ENCODE peak calls at places on chromosomes 11 and 22, in four cellular contexts. One of them, this sample, is unnamed.

GRCh38 chr11:70712471-70712870 is 314.1 kb downstream of the CTTN start:
- DNase-seq in prostate gland: no peak
- DNase-seq in effector memory CD4-positive, alpha-beta T cell: no peak
- DNase-seq in AG04450: no peak
- DNase-seq in this sample: no peak

GRCh38 chr22:42294034-42294985 is 23.9 kb upstream of the TCF20 start:
- DNase-seq in AG04450: no peak
- DNase-seq in prostate gland: peak
- DNase-seq in effector memory CD4-positive, alpha-beta T cell: no peak
- DNase-seq in this sample: no peak

GRCh38 chr11:78910322-78910721 is 335.7 kb upstream of the NARS2 start:
- DNase-seq in prostate gland: no peak
- DNase-seq in AG04450: no peak
- DNase-seq in effector memory CD4-positive, alpha-beta T cell: no peak
- DNase-seq in this sample: no peak

GRCh38 chr11:115322553-115323203 is 181.5 kb downstream of the CADM1 start:
- DNase-seq in prostate gland: no peak
- DNase-seq in AG04450: no peak
- DNase-seq in effector memory CD4-positive, alpha-beta T cell: no peak
- DNase-seq in this sample: no peak

GRCh38 chr11:18203723-18204122 is 31.1 kb downstream of the MRGPRX4 start:
- DNase-seq in prostate gland: no peak
- DNase-seq in AG04450: no peak
- DNase-seq in effector memory CD4-positive, alpha-beta T cell: no peak
- DNase-seq in this sample: no peak

GRCh38 chr11:125902927-125903752 is at the start of gene PUS3:
- DNase-seq in prostate gland: peak
- DNase-seq in AG04450: peak
- DNase-seq in effector memory CD4-positive, alpha-beta T cell: peak
- DNase-seq in this sample: peak

GRCh38 chr11:113249491-113249763 is 65.0 kb upstream of the TTC12 start:
- DNase-seq in prostate gland: no peak
- DNase-seq in AG04450: no peak
- DNase-seq in effector memory CD4-positive, alpha-beta T cell: no peak
- DNase-seq in this sample: no peak

GRCh38 chr11:94664336-94664735 is 97.2 kb downstream of the PIWIL4 start:
- DNase-seq in effector memory CD4-positive, alpha-beta T cell: no peak
- DNase-seq in prostate gland: no peak
- DNase-seq in AG04450: no peak
- DNase-seq in this sample: peak

GRCh38 chr11:72079776-72080325 is 491 bp downstream of the NUMA1 start:
- DNase-seq in AG04450: no peak
- DNase-seq in effector memory CD4-positive, alpha-beta T cell: no peak
- DNase-seq in prostate gland: peak
- DNase-seq in this sample: no peak

GRCh38 chr11:133399855-133400625 is 132.3 kb downstream of the OPCML start:
- DNase-seq in effector memory CD4-positive, alpha-beta T cell: no peak
- DNase-seq in prostate gland: no peak
- DNase-seq in AG04450: no peak
- DNase-seq in this sample: no peak

GRCh38 chr11:60981515-60981914 is 10.0 kb downstream of the CD6 start:
- DNase-seq in prostate gland: no peak
- DNase-seq in effector memory CD4-positive, alpha-beta T cell: no peak
- DNase-seq in AG04450: no peak
- DNase-seq in this sample: no peak

GRCh38 chr11:44005076-44005800 is 42.5 kb upstream of the ACCSL start:
- DNase-seq in prostate gland: no peak
- DNase-seq in AG04450: no peak
- DNase-seq in effector memory CD4-positive, alpha-beta T cell: no peak
- DNase-seq in this sample: no peak

GRCh38 chr11:101880208-101880607 is 34.6 kb upstream of the CEP126 start:
- DNase-seq in prostate gland: no peak
- DNase-seq in effector memory CD4-positive, alpha-beta T cell: no peak
- DNase-seq in AG04450: no peak
- DNase-seq in this sample: peak

GRCh38 chr22:45129703-45130524 is 33.8 kb upstream of the NUP50 start:
- DNase-seq in AG04450: no peak
- DNase-seq in effector memory CD4-positive, alpha-beta T cell: no peak
- DNase-seq in prostate gland: no peak
- DNase-seq in this sample: no peak

GRCh38 chr11:31643831-31644230 is 134.3 kb downstream of the ELP4 start:
- DNase-seq in prostate gland: no peak
- DNase-seq in AG04450: no peak
- DNase-seq in effector memory CD4-positive, alpha-beta T cell: no peak
- DNase-seq in this sample: no peak
- H3K27ac ChIP-seq in prostate gland: no peak
- H3K27ac ChIP-seq in AG04450: no peak
- H3K27ac ChIP-seq in effector memory CD4-positive, alpha-beta T cell: no peak
- H3K27ac ChIP-seq in this sample: no peak

GRCh38 chr11:117928818-117929567 is at the start of gene TMPRSS13:
- DNase-seq in prostate gland: peak
- DNase-seq in effector memory CD4-positive, alpha-beta T cell: no peak
- DNase-seq in AG04450: no peak
- DNase-seq in this sample: peak

GRCh38 chr11:117930208-117930570 is 987 bp upstream of the TMPRSS13 start:
- DNase-seq in prostate gland: no peak
- DNase-seq in effector memory CD4-positive, alpha-beta T cell: no peak
- DNase-seq in AG04450: no peak
- DNase-seq in this sample: peak

GRCh38 chr11:117931331-117931950 is 2.2 kb upstream of the TMPRSS13 start:
- DNase-seq in prostate gland: no peak
- DNase-seq in effector memory CD4-positive, alpha-beta T cell: no peak
- DNase-seq in AG04450: no peak
- DNase-seq in this sample: no peak

GRCh38 chr11:117930668-117931330 is 1.6 kb upstream of the TMPRSS13 start:
- DNase-seq in AG04450: no peak
- DNase-seq in prostate gland: no peak
- DNase-seq in effector memory CD4-positive, alpha-beta T cell: no peak
- DNase-seq in this sample: no peak

GRCh38 chr11:117929568-117930207 is 486 bp upstream of the TMPRSS13 start:
- DNase-seq in AG04450: no peak
- DNase-seq in prostate gland: no peak
- DNase-seq in effector memory CD4-positive, alpha-beta T cell: no peak
- DNase-seq in this sample: peak
- H3K27ac ChIP-seq in AG04450: no peak
- H3K27ac ChIP-seq in prostate gland: peak
- H3K27ac ChIP-seq in effector memory CD4-positive, alpha-beta T cell: no peak
- H3K27ac ChIP-seq in this sample: peak

GRCh38 chr22:50347157-50347556 is 4.0 kb downstream of the PPP6R2 start:
- DNase-seq in effector memory CD4-positive, alpha-beta T cell: no peak
- DNase-seq in prostate gland: no peak
- DNase-seq in AG04450: no peak
- DNase-seq in this sample: no peak
- H3K27ac ChIP-seq in effector memory CD4-positive, alpha-beta T cell: no peak
- H3K27ac ChIP-seq in prostate gland: no peak
- H3K27ac ChIP-seq in AG04450: no peak
- H3K27ac ChIP-seq in this sample: no peak

GRCh38 chr11:35786918-35787557 is 124.5 kb downstream of the TRIM44 start:
- DNase-seq in prostate gland: no peak
- DNase-seq in effector memory CD4-positive, alpha-beta T cell: no peak
- DNase-seq in AG04450: peak
- DNase-seq in this sample: no peak

GRCh38 chr11:35785287-35786167 is 123.0 kb downstream of the TRIM44 start:
- DNase-seq in AG04450: no peak
- DNase-seq in effector memory CD4-positive, alpha-beta T cell: no peak
- DNase-seq in prostate gland: no peak
- DNase-seq in this sample: no peak

GRCh38 chr11:35784699-35785098 is 122.1 kb downstream of the TRIM44 start:
- DNase-seq in AG04450: no peak
- DNase-seq in effector memory CD4-positive, alpha-beta T cell: no peak
- DNase-seq in prostate gland: no peak
- DNase-seq in this sample: no peak

GRCh38 chr11:35786188-35786587 is 123.6 kb downstream of the TRIM44 start:
- DNase-seq in effector memory CD4-positive, alpha-beta T cell: no peak
- DNase-seq in prostate gland: no peak
- DNase-seq in AG04450: no peak
- DNase-seq in this sample: no peak

DNA sequence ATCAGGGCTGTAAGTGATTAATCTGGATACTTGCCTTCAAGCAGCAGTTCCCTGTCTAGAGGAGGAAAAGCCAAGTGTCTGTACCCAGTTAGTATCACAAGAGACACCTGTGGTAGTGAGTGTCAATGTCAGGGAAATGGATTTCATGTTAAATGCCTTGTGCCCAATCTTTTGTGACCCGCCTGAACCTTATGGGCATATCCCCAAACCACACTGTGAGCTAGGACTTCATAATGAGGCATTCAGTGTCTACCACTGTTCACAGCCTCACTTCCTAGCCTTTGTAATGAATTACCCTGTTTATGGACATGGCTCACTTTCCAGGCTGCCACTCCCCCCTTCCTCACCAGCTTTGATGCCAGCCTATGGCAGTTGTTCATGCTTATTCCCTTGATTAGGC is 125.1 kb downstream of the TRIM44 start:
- DNase-seq in effector memory CD4-positive, alpha-beta T cell: no peak
- DNase-seq in prostate gland: no peak
- DNase-seq in AG04450: no peak
- DNase-seq in this sample: no peak
- H3K27ac ChIP-seq in effector memory CD4-positive, alpha-beta T cell: no peak
- H3K27ac ChIP-seq in prostate gland: no peak
- H3K27ac ChIP-seq in AG04450: peak
- H3K27ac ChIP-seq in this sample: no peak

This sample was measured in PC-9.